ENCODE peak calls at places on chromosome X, in six cellular contexts. F, A, S, K, I and O are unnamed samples.

GRCh38 chrX:72609313-72609712 is 36.7 kb upstream of the HDAC8 start:
- DNase-seq in F (no peak), A (no peak), S (peak; percentile 4), K (no peak), I (no peak), O (no peak)

GRCh38 chrX:108426262-108426661 is 12.0 kb downstream of the COL4A6 start:
- DNase-seq in F (no peak), A (no peak), S (no peak), K (no peak), I (no peak), O (no peak)

GRCh38 chrX:86295293-86295692 is 147.0 kb downstream of the DACH2 start:
- DNase-seq in F (no peak), A (no peak), S (no peak), K (no peak), I (no peak), O (no peak)

GRCh38 chrX:104334971-104335370 is 80.2 kb upstream of the ESX1 start:
- DNase-seq in F (no peak), A (no peak), S (no peak), K (no peak), I (no peak), O (no peak)

GRCh38 chrX:34557733-34558132 is 99.4 kb downstream of the TMEM47 start:
- DNase-seq in F (no peak), A (no peak), S (no peak), K (no peak), I (no peak), O (no peak)

GRCh38 chrX:55120767-55121358 is 32.0 kb downstream of the PAGE2 start:
- DNase-seq in F (no peak), A (no peak), S (no peak), K (no peak), I (no peak), O (no peak)

GRCh38 chrX:134183665-134184064 is 53.3 kb upstream of the CCDC160 start:
- DNase-seq in F (no peak), A (no peak), S (no peak), K (no peak), I (no peak), O (no peak)

GRCh38 chrX:11382935-11383334 is 89.7 kb downstream of the AMELX start:
- DNase-seq in F (no peak), A (no peak), S (no peak), K (no peak), I (no peak), O (no peak)

GRCh38 chrX:103831803-103832544 is at the start of gene RAB9B:
- DNase-seq in F (no peak), A (peak; percentile 33), S (peak; percentile 34), K (peak; percentile 83), I (peak; percentile 53), O (no peak)

GRCh38 chrX:30283456-30284200 is 25.6 kb downstream of the NR0B1 start:
- DNase-seq in F (peak; percentile 74), A (no peak), S (peak; percentile 28), K (no peak), I (no peak), O (peak; percentile 85)